ENCODE peak calls at places on chromosome X, in five cellular contexts. One of them, this sample, is unnamed.

GRCh38 chrX:49176421-49177326 is 5.0 kb downstream of the PLP2 start:
- DNase-seq in GM19239: no peak
- DNase-seq in suprapubic skin: no peak
- DNase-seq in CD8-positive, alpha-beta T cell: no peak
- DNase-seq in tibial artery: no peak
- DNase-seq in this sample: no peak

GRCh38 chrX:22192419-22193086 is 80.2 kb upstream of the CBLL2 start:
- DNase-seq in GM19239: peak; percentile 12
- DNase-seq in suprapubic skin: peak; percentile 77
- DNase-seq in CD8-positive, alpha-beta T cell: peak; percentile 65
- DNase-seq in tibial artery: peak; percentile 47
- DNase-seq in this sample: peak; percentile 23

GRCh38 chrX:84339507-84340364 is 151.7 kb upstream of the RPS6KA6 start:
- DNase-seq in GM19239: no peak
- DNase-seq in suprapubic skin: no peak
- DNase-seq in CD8-positive, alpha-beta T cell: no peak
- DNase-seq in tibial artery: no peak
- DNase-seq in this sample: no peak

GRCh38 chrX:17057209-17057608 is 110.8 kb downstream of the REPS2 start:
- DNase-seq in GM19239: no peak
- DNase-seq in suprapubic skin: no peak
- DNase-seq in CD8-positive, alpha-beta T cell: no peak
- DNase-seq in tibial artery: no peak
- DNase-seq in this sample: no peak

GRCh38 chrX:120372667-120373370 is 10.9 kb downstream of the ATP1B4 start:
- DNase-seq in GM19239: no peak
- DNase-seq in suprapubic skin: no peak
- DNase-seq in CD8-positive, alpha-beta T cell: no peak
- DNase-seq in tibial artery: no peak
- DNase-seq in this sample: no peak

GRCh38 chrX:9643807-9644206 is 121.8 kb downstream of the GPR143 start:
- DNase-seq in GM19239: no peak
- DNase-seq in suprapubic skin: no peak
- DNase-seq in CD8-positive, alpha-beta T cell: no peak
- DNase-seq in tibial artery: no peak
- DNase-seq in this sample: no peak

GRCh38 chrX:107629533-107629909 is 1.2 kb downstream of the PRPS1 start:
- DNase-seq in GM19239: no peak
- DNase-seq in suprapubic skin: no peak
- DNase-seq in CD8-positive, alpha-beta T cell: no peak
- DNase-seq in tibial artery: no peak
- DNase-seq in this sample: no peak

GRCh38 chrX:12791253-12792228 is at the start of gene PRPS2:
- DNase-seq in GM19239: peak; percentile 74
- DNase-seq in suprapubic skin: peak; percentile 81
- DNase-seq in CD8-positive, alpha-beta T cell: peak; percentile 71
- DNase-seq in tibial artery: peak; percentile 43
- DNase-seq in this sample: peak; percentile 54

GRCh38 chrX:13074297-13075262 is 30.2 kb upstream of the FAM9C start:
- DNase-seq in GM19239: no peak
- DNase-seq in suprapubic skin: no peak
- DNase-seq in CD8-positive, alpha-beta T cell: no peak
- DNase-seq in tibial artery: no peak
- DNase-seq in this sample: no peak

GRCh38 chrX:119693996-119694451 is 1.1 kb upstream of the SEPTIN6 start:
- DNase-seq in GM19239: no peak
- DNase-seq in suprapubic skin: no peak
- DNase-seq in CD8-positive, alpha-beta T cell: peak; percentile 50
- DNase-seq in tibial artery: no peak
- DNase-seq in this sample: no peak

GRCh38 chrX:111823068-111823467 is 52.9 kb upstream of the TRPC5OS start:
- DNase-seq in GM19239: no peak
- DNase-seq in suprapubic skin: no peak
- DNase-seq in CD8-positive, alpha-beta T cell: no peak
- DNase-seq in tibial artery: no peak
- DNase-seq in this sample: no peak

GRCh38 chrX:151975228-151975593 is 735 bp upstream of the GABRE start:
- DNase-seq in GM19239: no peak
- DNase-seq in suprapubic skin: no peak
- DNase-seq in CD8-positive, alpha-beta T cell: no peak
- DNase-seq in tibial artery: no peak
- DNase-seq in this sample: no peak

GRCh38 chrX:50721771-50722521 is 92.0 kb downstream of the SHROOM4 start:
- DNase-seq in GM19239: no peak
- DNase-seq in suprapubic skin: no peak
- DNase-seq in CD8-positive, alpha-beta T cell: no peak
- DNase-seq in tibial artery: no peak
- DNase-seq in this sample: no peak

GRCh38 chrX:139113682-139114081 is 402.2 kb upstream of the FGF13 start:
- DNase-seq in GM19239: no peak
- DNase-seq in suprapubic skin: no peak
- DNase-seq in CD8-positive, alpha-beta T cell: no peak
- DNase-seq in tibial artery: no peak
- DNase-seq in this sample: no peak

GRCh38 chrX:68851082-68851481 is 22.3 kb downstream of the EFNB1 start:
- DNase-seq in GM19239: no peak
- DNase-seq in suprapubic skin: no peak
- DNase-seq in CD8-positive, alpha-beta T cell: no peak
- DNase-seq in tibial artery: no peak
- DNase-seq in this sample: no peak

This sample was measured in effector CD4-positive, alpha-beta T cell.